ENCODE peak calls at places on chromosomes 2 and 18, in six cellular contexts. E is H7; V is NCI-H774; J is germinal center; A is DMS153; G is activated CD4-positive, alpha-beta T cell treated with anti-CD3 and anti-CD28 coated beads, Interleukin-2, amount 10 ng/mL, durations not matched to agents 7 days and 5 days. Q is an unnamed sample.

GRCh38 chr2:215435261-215435808 is 533 bp downstream of the FN1 start:
- DNase-seq in E (peak), V (no peak), J (no peak), A (no peak), G (no peak), Q (no peak)

GRCh38 chr2:129906861-129907235 is 72.6 kb upstream of the RAB6C start:
- DNase-seq in E (no peak), V (no peak), J (no peak), A (peak), G (no peak), Q (no peak)

GRCh38 chr18:24964213-24964612 is 387.8 kb downstream of the ZNF521 start:
- DNase-seq in E (no peak), V (no peak), J (peak), A (no peak), G (no peak), Q (no peak)

GRCh38 chr18:50143295-50143694 is 51.7 kb downstream of the MYO5B start:
- DNase-seq in E (peak), V (no peak), J (no peak), A (no peak), G (no peak), Q (no peak)

GRCh38 chr18:45386256-45386655 is 229.0 kb upstream of the SLC14A2 start:
- DNase-seq in E (peak), V (no peak), J (no peak), A (no peak), G (no peak), Q (no peak)

GRCh38 chr2:63862802-63863201 is 21.1 kb downstream of the UGP2 start:
- DNase-seq in E (no peak), V (no peak), J (no peak), A (no peak), G (no peak), Q (no peak)

GRCh38 chr2:53640466-53640865 is 127.1 kb upstream of the CHAC2 start:
- DNase-seq in E (no peak), V (no peak), J (no peak), A (no peak), G (no peak), Q (no peak)

GRCh38 chr2:239181074-239181581 is 219.7 kb downstream of the HDAC4 start:
- DNase-seq in E (no peak), V (no peak), J (no peak), A (no peak), G (no peak), Q (no peak)

GRCh38 chr2:189763908-189764661 is 1.5 kb upstream of the OSGEPL1 start:
- DNase-seq in E (no peak), V (no peak), J (no peak), A (no peak), G (no peak), Q (no peak)

GRCh38 chr2:84701880-84702279 is 179.0 kb downstream of the TRABD2A start:
- DNase-seq in E (no peak), V (no peak), J (no peak), A (no peak), G (no peak), Q (no peak)

GRCh38 chr2:53768233-53768542 is 584 bp downstream of the CHAC2 start:
- DNase-seq in E (no peak), V (no peak), J (no peak), A (no peak), G (no peak), Q (no peak)

GRCh38 chr18:26456070-26456491 is 92.3 kb downstream of the KCTD1 start:
- DNase-seq in E (no peak), V (no peak), J (no peak), A (no peak), G (no peak), Q (no peak)

GRCh38 chr2:3864943-3865664 is 161.7 kb downstream of the DCDC2C start:
- DNase-seq in E (no peak), V (peak), J (no peak), A (peak), G (no peak), Q (no peak)

GRCh38 chr18:21361297-21361880 is 119.4 kb downstream of the GREB1L start:
- DNase-seq in E (peak), V (no peak), J (no peak), A (no peak), G (no peak), Q (no peak)

GRCh38 chr2:1971124-1971523 is 226.8 kb upstream of the PXDN start:
- DNase-seq in E (no peak), V (no peak), J (no peak), A (no peak), G (no peak), Q (no peak)

GRCh38 chr18:5311273-5312009 is 15.9 kb upstream of the ZBTB14 start:
- DNase-seq in E (no peak), V (no peak), J (no peak), A (no peak), G (no peak), Q (no peak)

GRCh38 chr2:120729410-120730052 is 6.1 kb upstream of the GLI2 start:
- DNase-seq in E (peak), V (no peak), J (no peak), A (no peak), G (no peak), Q (no peak)

GRCh38 chr2:174051741-174052638 is 86.8 kb upstream of the SP3 start:
- DNase-seq in E (peak), V (no peak), J (no peak), A (no peak), G (no peak), Q (no peak)

GRCh38 chr18:65359479-65359878 is 391.3 kb upstream of the CDH7 start:
- DNase-seq in E (no peak), V (no peak), J (no peak), A (no peak), G (no peak), Q (no peak)

GRCh38 chr18:36187826-36188721 is 777 bp downstream of the MOCOS start:
- DNase-seq in E (peak), V (no peak), J (no peak), A (no peak), G (no peak), Q (no peak)

GRCh38 chr2:45867800-45868199 is 216.3 kb downstream of the PRKCE start:
- DNase-seq in E (no peak), V (no peak), J (no peak), A (no peak), G (no peak), Q (no peak)